ENCODE peak calls at places on chromosomes 1 and 21, in eight cellular contexts. One of them, this sample, is unnamed.
A peak's percentile ranks its signal among the peaks of the same experiment; 100 is the strongest.

GRCh38 chr21:36701912-36702621 is 3.2 kb downstream of the SIM2 start:
- DNase-seq in CD14-positive monocyte: no peak
- DNase-seq in cardiac fibroblast: no peak
- DNase-seq in posterior vena cava: no peak
- DNase-seq in stimulated activated naive CD4-positive, alpha-beta T cell treated with Interleukin-2 at 50 U/mL for 16 hours: no peak
- DNase-seq in stimulated activated CD4-positive, alpha-beta T cell treated with anti-CD3 and anti-CD28 coated beads, Interleukin-12 subunit alpha, Interleukin-12 subunit beta, amount 100 ng/mL, for 4 hours: no peak
- DNase-seq in endodermal cell: peak; percentile 67
- DNase-seq in astrocyte of the spinal cord: no peak
- DNase-seq in this sample: no peak

GRCh38 chr1:21913258-21913657 is 23.9 kb downstream of the HSPG2 start:
- DNase-seq in CD14-positive monocyte: no peak
- DNase-seq in cardiac fibroblast: no peak
- DNase-seq in posterior vena cava: no peak
- DNase-seq in stimulated activated naive CD4-positive, alpha-beta T cell treated with Interleukin-2 at 50 U/mL for 16 hours: no peak
- DNase-seq in stimulated activated CD4-positive, alpha-beta T cell treated with anti-CD3 and anti-CD28 coated beads, Interleukin-12 subunit alpha, Interleukin-12 subunit beta, amount 100 ng/mL, for 4 hours: no peak
- DNase-seq in endodermal cell: peak; percentile 86
- DNase-seq in astrocyte of the spinal cord: no peak
- DNase-seq in this sample: peak; percentile 63

GRCh38 chr1:165549908-165550480 is 6.2 kb downstream of the LRRC52 start:
- DNase-seq in CD14-positive monocyte: no peak
- DNase-seq in cardiac fibroblast: no peak
- DNase-seq in posterior vena cava: no peak
- DNase-seq in stimulated activated naive CD4-positive, alpha-beta T cell treated with Interleukin-2 at 50 U/mL for 16 hours: no peak
- DNase-seq in stimulated activated CD4-positive, alpha-beta T cell treated with anti-CD3 and anti-CD28 coated beads, Interleukin-12 subunit alpha, Interleukin-12 subunit beta, amount 100 ng/mL, for 4 hours: no peak
- DNase-seq in endodermal cell: no peak
- DNase-seq in astrocyte of the spinal cord: no peak
- DNase-seq in this sample: no peak

GRCh38 chr1:172460901-172461315 is 17.0 kb upstream of the PIGC start:
- DNase-seq in CD14-positive monocyte: no peak
- DNase-seq in cardiac fibroblast: no peak
- DNase-seq in posterior vena cava: no peak
- DNase-seq in stimulated activated naive CD4-positive, alpha-beta T cell treated with Interleukin-2 at 50 U/mL for 16 hours: no peak
- DNase-seq in stimulated activated CD4-positive, alpha-beta T cell treated with anti-CD3 and anti-CD28 coated beads, Interleukin-12 subunit alpha, Interleukin-12 subunit beta, amount 100 ng/mL, for 4 hours: no peak
- DNase-seq in endodermal cell: no peak
- DNase-seq in astrocyte of the spinal cord: peak; percentile 32
- DNase-seq in this sample: no peak

GRCh38 chr1:952201-952600 is 6.9 kb downstream of the NOC2L start:
- DNase-seq in CD14-positive monocyte: no peak
- DNase-seq in cardiac fibroblast: no peak
- DNase-seq in posterior vena cava: no peak
- DNase-seq in stimulated activated naive CD4-positive, alpha-beta T cell treated with Interleukin-2 at 50 U/mL for 16 hours: no peak
- DNase-seq in stimulated activated CD4-positive, alpha-beta T cell treated with anti-CD3 and anti-CD28 coated beads, Interleukin-12 subunit alpha, Interleukin-12 subunit beta, amount 100 ng/mL, for 4 hours: no peak
- DNase-seq in endodermal cell: no peak
- DNase-seq in astrocyte of the spinal cord: no peak
- DNase-seq in this sample: no peak

GRCh38 chr1:201678264-201679101 is 139.6 kb downstream of the NAV1 start:
- DNase-seq in CD14-positive monocyte: no peak
- DNase-seq in cardiac fibroblast: peak; percentile 62
- DNase-seq in posterior vena cava: peak; percentile 58
- DNase-seq in stimulated activated naive CD4-positive, alpha-beta T cell treated with Interleukin-2 at 50 U/mL for 16 hours: no peak
- DNase-seq in stimulated activated CD4-positive, alpha-beta T cell treated with anti-CD3 and anti-CD28 coated beads, Interleukin-12 subunit alpha, Interleukin-12 subunit beta, amount 100 ng/mL, for 4 hours: no peak
- DNase-seq in endodermal cell: peak; percentile 81
- DNase-seq in astrocyte of the spinal cord: peak; percentile 37
- DNase-seq in this sample: no peak

GRCh38 chr21:14613496-14613895 is 67.4 kb upstream of the SAMSN1 start:
- DNase-seq in CD14-positive monocyte: no peak
- DNase-seq in cardiac fibroblast: no peak
- DNase-seq in posterior vena cava: no peak
- DNase-seq in stimulated activated naive CD4-positive, alpha-beta T cell treated with Interleukin-2 at 50 U/mL for 16 hours: no peak
- DNase-seq in stimulated activated CD4-positive, alpha-beta T cell treated with anti-CD3 and anti-CD28 coated beads, Interleukin-12 subunit alpha, Interleukin-12 subunit beta, amount 100 ng/mL, for 4 hours: no peak
- DNase-seq in endodermal cell: no peak
- DNase-seq in astrocyte of the spinal cord: no peak
- DNase-seq in this sample: no peak

GRCh38 chr1:204435886-204436271 is 24.3 kb upstream of the PPP1R15B start:
- DNase-seq in CD14-positive monocyte: no peak
- DNase-seq in cardiac fibroblast: no peak
- DNase-seq in posterior vena cava: no peak
- DNase-seq in stimulated activated naive CD4-positive, alpha-beta T cell treated with Interleukin-2 at 50 U/mL for 16 hours: no peak
- DNase-seq in stimulated activated CD4-positive, alpha-beta T cell treated with anti-CD3 and anti-CD28 coated beads, Interleukin-12 subunit alpha, Interleukin-12 subunit beta, amount 100 ng/mL, for 4 hours: no peak
- DNase-seq in endodermal cell: no peak
- DNase-seq in astrocyte of the spinal cord: no peak
- DNase-seq in this sample: no peak

GRCh38 chr1:12678350-12678749 is 34.5 kb downstream of the AADACL4 start:
- DNase-seq in CD14-positive monocyte: no peak
- DNase-seq in cardiac fibroblast: no peak
- DNase-seq in posterior vena cava: no peak
- DNase-seq in stimulated activated naive CD4-positive, alpha-beta T cell treated with Interleukin-2 at 50 U/mL for 16 hours: no peak
- DNase-seq in stimulated activated CD4-positive, alpha-beta T cell treated with anti-CD3 and anti-CD28 coated beads, Interleukin-12 subunit alpha, Interleukin-12 subunit beta, amount 100 ng/mL, for 4 hours: no peak
- DNase-seq in endodermal cell: no peak
- DNase-seq in astrocyte of the spinal cord: no peak
- DNase-seq in this sample: no peak